ENCODE peak calls at places on chromosomes 7 and 10, in six cellular contexts. C is progenitor cell of endocrine pancreas; H is fibroblast of mammary gland; F is CD8-positive, alpha-beta T cell; R is lower leg skin; M is GM13977. A is an unnamed sample.

GRCh38 chr10:8853048-8853447 is 798.6 kb downstream of the GATA3 start:
- DNase-seq in C (no peak), H (no peak), F (no peak), R (no peak), M (no peak), A (no peak)

GRCh38 chr10:89003344-89003743 is 12.7 kb downstream of the FAS start:
- DNase-seq in C (no peak), H (no peak), F (no peak), R (no peak), M (no peak), A (no peak)

GRCh38 chr7:143405671-143406352 is 2.8 kb downstream of the EPHA1 start:
- DNase-seq in C (no peak), H (no peak), F (no peak), R (no peak), M (no peak), A (no peak)

GRCh38 chr10:70430489-70431445 is 10.7 kb downstream of the NODAL start:
- DNase-seq in C (no peak), H (peak), F (no peak), R (peak), M (no peak), A (no peak)

GRCh38 chr7:55365103-55365679 is at the start of gene LANCL2:
- DNase-seq in C (no peak), H (peak), F (peak), R (peak), M (no peak), A (no peak)

GRCh38 chr10:90414926-90415325 is 442.9 kb downstream of the HTR7 start:
- DNase-seq in C (no peak), H (no peak), F (no peak), R (no peak), M (no peak), A (no peak)

GRCh38 chr10:78042058-78042751 is 8.5 kb downstream of the RPS24 start:
- DNase-seq in C (no peak), H (no peak), F (no peak), R (no peak), M (no peak), A (no peak)

GRCh38 chr10:124671486-124672075 is 72.6 kb downstream of the FAM53B start:
- DNase-seq in C (no peak), H (peak), F (no peak), R (peak), M (no peak), A (no peak)

GRCh38 chr7:117124585-117125220 is 171.4 kb downstream of the ST7 start:
- DNase-seq in C (no peak), H (peak), F (peak), R (peak), M (peak), A (peak)

GRCh38 chr10:8063128-8063908 is 8.8 kb downstream of the GATA3 start:
- DNase-seq in C (no peak), H (no peak), F (no peak), R (no peak), M (no peak), A (no peak)

GRCh38 chr7:156478486-156478885 is 162.1 kb upstream of the RNF32 start:
- DNase-seq in C (no peak), H (no peak), F (no peak), R (no peak), M (no peak), A (no peak)

GRCh38 chr7:105765846-105766245 is 110.6 kb downstream of the ATXN7L1 start:
- DNase-seq in C (no peak), H (peak), F (no peak), R (no peak), M (no peak), A (no peak)

GRCh38 chr10:45001382-45002148 is 842 bp downstream of the ZNF22 start:
- DNase-seq in C (no peak), H (peak), F (peak), R (no peak), M (peak), A (peak)

GRCh38 chr7:26199301-26200112 is 1.0 kb downstream of the HNRNPA2B1 start:
- DNase-seq in C (peak), H (peak), F (peak), R (peak), M (no peak), A (peak)

GRCh38 chr7:141466151-141466904 is 84.9 kb upstream of the AGK start:
- DNase-seq in C (no peak), H (peak), F (no peak), R (no peak), M (no peak), A (no peak)

GRCh38 chr7:133003052-133003910 is 78.6 kb downstream of the CHCHD3 start:
- DNase-seq in C (no peak), H (no peak), F (no peak), R (no peak), M (no peak), A (no peak)

GRCh38 chr7:137847418-137848050 is 760 bp upstream of the DGKI start:
- DNase-seq in C (no peak), H (peak), F (no peak), R (no peak), M (peak), A (no peak)

GRCh38 chr7:105202561-105203130 is 186.1 kb downstream of the SRPK2 start:
- DNase-seq in C (no peak), H (no peak), F (no peak), R (no peak), M (no peak), A (no peak)

GRCh38 chr7:142483659-142484317 is 225.9 kb upstream of the PRSS58 start:
- DNase-seq in C (no peak), H (no peak), F (no peak), R (no peak), M (no peak), A (no peak)

GRCh38 chr7:77184990-77185389 is 14.6 kb downstream of the FGL2 start:
- DNase-seq in C (no peak), H (peak), F (no peak), R (no peak), M (no peak), A (no peak)

DNA sequence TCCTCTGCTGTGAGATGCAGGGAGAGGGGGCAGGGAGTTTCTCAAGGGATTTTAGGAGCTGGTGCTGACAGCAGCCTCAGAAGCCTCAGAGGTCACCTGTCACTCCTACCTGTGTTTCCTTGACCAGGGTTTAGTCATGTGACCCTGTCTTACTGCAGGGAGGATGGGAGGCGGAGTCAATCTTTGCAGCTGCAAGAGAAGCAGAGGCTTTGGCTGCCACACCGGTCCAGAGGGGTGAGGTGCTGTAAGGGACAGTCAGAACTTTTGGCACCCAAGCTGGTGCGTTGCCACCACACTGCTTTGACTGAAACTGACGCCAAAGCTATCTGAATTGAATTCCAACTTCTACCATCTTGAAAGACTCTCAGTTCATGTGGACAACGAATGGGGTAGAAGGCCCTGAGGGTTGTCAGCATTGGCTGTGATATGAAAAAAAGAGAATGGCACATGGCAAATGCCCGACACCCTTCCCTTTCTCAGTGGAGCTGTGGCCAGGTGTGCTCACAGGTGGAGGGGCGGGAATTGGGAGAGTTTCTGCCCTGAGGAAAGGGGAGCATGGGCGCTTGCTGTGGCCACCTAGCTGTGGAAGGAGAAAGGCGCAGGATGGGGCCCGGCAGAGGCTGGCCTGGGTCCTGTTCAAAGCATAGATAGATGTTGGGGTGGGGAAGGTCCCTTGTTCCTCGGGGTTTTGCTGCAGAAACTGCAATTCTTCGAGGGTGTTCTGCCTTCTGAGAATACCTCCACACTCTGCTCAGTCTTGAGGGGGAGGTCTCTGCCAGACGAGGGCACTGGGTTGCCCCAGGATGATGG is 69.3 kb downstream of the ARHGAP22 start:
- DNase-seq in C (no peak), H (no peak), F (no peak), R (no peak), M (no peak), A (no peak)
- TF ChIP-seq CTCF in C (peak), H (peak), F (no peak), R (no peak), M (peak), A (no peak)

DNA sequence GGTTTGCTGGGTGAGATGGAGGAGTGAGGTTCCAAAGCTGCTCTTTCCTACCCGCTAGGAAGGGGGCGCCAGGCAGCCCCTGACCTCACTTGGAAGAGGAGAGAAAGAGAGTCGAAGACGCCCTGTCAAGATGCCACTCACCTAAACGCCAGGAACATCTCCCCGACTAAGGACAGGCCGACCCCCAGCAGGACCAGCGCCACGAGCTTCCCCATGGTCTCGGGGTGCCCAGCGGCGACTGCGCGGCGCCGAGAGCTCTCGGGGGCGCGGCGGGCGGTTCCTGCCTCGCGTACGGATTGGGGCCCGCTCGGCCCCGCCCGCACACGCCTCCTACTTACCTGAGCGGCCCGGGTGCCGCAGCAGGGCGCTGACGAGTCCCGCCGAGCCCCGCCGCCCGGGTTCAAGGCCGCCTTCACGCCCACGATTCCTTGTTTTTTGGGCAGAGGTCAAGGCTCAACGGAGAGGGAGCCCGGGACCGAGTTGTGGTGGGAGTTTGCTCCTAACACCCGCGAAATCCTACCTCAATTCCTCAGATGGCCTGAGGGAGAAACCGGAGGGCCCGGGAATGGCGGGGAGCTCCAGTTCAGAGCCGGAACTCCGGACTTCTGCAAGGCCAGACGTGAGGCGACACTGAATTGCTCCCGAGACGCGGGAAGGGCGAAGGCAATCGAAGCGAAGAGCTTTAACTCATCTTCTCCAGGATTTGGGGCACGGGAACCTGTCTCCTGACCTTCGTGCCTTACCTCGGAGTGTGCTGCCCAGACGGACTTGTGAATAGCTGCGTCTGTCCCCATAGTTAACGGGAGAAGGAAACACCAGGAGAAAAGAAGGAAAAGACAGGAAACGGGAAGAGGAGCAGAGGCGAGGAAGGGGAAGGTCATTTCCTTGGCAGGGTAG is at the start of gene PON3:
- DNase-seq in C (no peak), H (no peak), F (peak), R (no peak), M (peak), A (peak)
- TF ChIP-seq CTCF in C (no peak), H (peak), F (no peak), R (no peak), M (peak), A (peak)

DNA sequence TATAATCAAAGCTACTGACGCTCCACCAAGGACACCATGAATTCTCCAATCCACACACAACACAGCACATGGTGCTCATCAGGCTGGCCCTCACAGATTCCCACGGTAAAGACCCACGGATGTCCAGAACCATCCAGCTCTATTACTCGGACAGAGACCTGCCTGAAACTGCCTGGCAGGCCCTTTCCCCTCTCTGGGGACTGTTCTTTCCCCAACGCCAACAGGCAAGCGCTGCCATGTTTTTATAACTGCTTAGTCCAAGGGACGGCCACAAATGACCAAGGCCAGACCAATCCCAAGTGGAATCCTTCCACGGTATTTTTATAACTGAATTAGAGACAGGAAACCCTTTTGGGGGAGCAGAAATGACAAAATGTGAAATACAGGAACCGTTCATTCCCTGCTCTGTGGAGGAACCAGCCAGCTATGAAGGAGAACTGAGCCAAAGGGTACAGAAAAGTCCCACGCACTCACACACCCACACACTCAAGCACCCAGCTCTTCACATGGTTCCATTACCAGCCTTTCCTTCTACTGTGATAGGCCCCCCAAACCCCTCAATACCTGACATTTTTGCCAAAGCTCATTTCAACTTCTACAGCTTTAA is 4.1 kb downstream of the PIP4K2A start:
- DNase-seq in C (no peak), H (peak), F (no peak), R (no peak), M (no peak), A (no peak)
- TF ChIP-seq CTCF in C (no peak), H (no peak), F (no peak), R (no peak), M (no peak), A (no peak)

DNA sequence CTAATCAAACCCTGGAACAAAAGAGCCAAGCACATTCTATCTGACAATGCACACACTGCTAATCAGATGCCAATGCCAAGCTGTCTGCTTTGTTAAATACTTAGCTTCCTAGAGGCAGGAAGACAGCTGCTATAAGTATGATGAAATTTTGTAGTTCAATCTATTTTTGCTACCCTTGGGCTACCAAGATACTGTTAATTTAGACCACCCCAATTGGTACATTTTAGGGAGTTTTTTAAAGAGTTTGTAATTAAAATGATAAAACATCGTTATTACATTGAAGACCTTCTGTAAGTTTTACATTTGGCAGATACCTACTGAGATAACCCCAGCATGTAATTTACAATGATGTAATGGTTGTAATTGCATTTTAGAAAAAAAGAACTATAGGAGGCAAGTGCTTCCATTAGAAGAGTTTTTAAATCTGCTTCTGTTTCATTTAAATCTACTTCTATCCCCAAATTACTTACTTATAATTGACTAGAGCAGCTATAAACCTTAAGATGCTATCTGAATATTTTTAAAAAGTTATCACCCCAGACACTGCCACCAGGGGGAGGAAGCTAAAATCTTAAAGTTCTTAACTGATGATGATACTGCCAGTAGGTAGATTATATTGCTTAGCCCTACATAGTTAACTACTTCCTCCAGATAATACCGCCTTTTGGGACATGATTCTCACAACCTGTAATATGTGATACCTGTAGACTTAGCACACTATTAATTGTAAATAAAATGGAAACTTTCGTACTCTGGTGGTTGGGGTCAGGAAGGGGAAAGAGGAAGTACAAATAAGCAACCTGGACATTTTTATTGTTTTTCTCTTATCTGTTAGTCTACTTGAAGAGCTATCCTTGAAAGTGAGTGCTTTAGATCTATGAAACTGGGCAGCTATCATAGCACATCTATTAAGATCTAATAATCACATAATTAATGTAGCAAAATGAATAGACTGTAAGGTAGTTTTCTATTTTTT is 268.8 kb downstream of the ADK start:
- DNase-seq in C (no peak), H (peak), F (peak), R (no peak), M (peak), A (no peak)
- TF ChIP-seq CTCF in C (peak), H (peak), F (peak), R (no peak), M (peak), A (peak)

GRCh38 chr7:85456254-85456653 is 269.4 kb upstream of the SEMA3D start:
- DNase-seq in C (no peak), H (no peak), F (no peak), R (no peak), M (no peak), A (no peak)
- TF ChIP-seq CTCF in C (no peak), H (no peak), F (no peak), R (no peak), M (no peak), A (no peak)

DNA sequence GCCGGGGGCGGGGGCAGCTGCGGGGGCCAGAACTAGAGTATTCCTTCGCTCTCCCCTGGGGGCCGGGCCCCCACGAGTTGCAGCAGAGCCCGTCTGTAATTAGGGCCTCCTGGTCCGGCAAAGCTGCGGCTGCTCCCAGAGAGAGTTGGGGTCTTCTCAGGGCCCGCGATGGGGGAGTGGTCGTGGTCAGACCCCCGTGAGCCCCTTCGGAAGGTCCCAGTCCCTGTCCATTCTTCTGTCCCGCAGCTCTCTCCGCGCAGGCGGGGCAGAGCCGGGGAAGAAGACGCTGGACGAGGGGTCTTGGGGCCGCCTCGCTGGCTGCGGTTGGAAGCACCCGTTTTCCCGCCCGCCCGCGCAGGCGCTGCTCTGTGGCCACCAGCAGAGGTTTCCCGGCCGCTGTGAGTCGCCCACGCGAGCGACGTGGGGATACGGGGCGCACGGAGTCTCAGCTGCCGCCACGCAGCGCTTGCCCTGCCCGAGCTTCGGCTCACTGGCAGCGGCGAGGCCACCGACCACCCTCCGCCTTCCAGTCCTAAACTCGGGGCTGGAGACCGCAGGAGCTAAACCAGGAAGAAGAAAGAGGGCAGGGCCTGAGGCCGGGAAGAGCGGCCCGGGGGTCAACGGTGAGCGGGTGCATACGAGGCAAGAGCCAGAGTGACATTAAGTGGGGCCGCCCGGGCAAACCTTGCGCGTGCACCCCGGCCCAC is 7.3 kb upstream of the EMX2 start:
- DNase-seq in C (no peak), H (no peak), F (no peak), R (no peak), M (no peak), A (no peak)
- TF ChIP-seq CTCF in C (no peak), H (no peak), F (no peak), R (no peak), M (no peak), A (no peak)